ENCODE peak calls at places on chromosomes 1 and 21, in seven cellular contexts. X, U, B, F, K, J and P are unnamed samples.

GRCh38 chr21:45277101-45278045 is 10.3 kb downstream of the POFUT2 start:
- DNase-seq in X (no peak), U (no peak), B (no peak), F (no peak), K (no peak), J (peak; percentile 71), P (no peak)

GRCh38 chr1:186849824-186850223 is 21.1 kb downstream of the PLA2G4A start:
- DNase-seq in X (no peak), U (no peak), B (no peak), F (no peak), K (no peak), J (no peak), P (no peak)

GRCh38 chr1:42125552-42125951 is 27.7 kb upstream of the GUCA2B start:
- DNase-seq in X (no peak), U (no peak), B (no peak), F (no peak), K (no peak), J (no peak), P (no peak)

GRCh38 chr1:84090447-84091244 is 53.4 kb upstream of the PRKACB start:
- DNase-seq in X (no peak), U (no peak), B (no peak), F (no peak), K (no peak), J (no peak), P (no peak)

GRCh38 chr1:204169871-204170270 is 3.7 kb upstream of the REN start:
- DNase-seq in X (no peak), U (no peak), B (no peak), F (no peak), K (no peak), J (no peak), P (no peak)

GRCh38 chr1:6198646-6199297 is 623 bp downstream of the RPL22 start:
- DNase-seq in X (no peak), U (no peak), B (no peak), F (peak; percentile 42), K (no peak), J (no peak), P (no peak)

GRCh38 chr1:112298558-112298957 is 97.5 kb upstream of the CTTNBP2NL start:
- DNase-seq in X (no peak), U (no peak), B (peak; percentile 57), F (peak; percentile 72), K (no peak), J (no peak), P (peak; percentile 52)

GRCh38 chr1:150973826-150974579 is 632 bp downstream of the CERS2 start:
- DNase-seq in X (peak; percentile 33), U (no peak), B (peak; percentile 48), F (peak; percentile 47), K (no peak), J (peak; percentile 85), P (peak; percentile 26)

GRCh38 chr1:153190373-153190772 is 12.9 kb upstream of the LELP1 start:
- DNase-seq in X (no peak), U (no peak), B (peak; percentile 17), F (no peak), K (no peak), J (no peak), P (no peak)

GRCh38 chr1:196260267-196260666 is 348.0 kb downstream of the KCNT2 start:
- DNase-seq in X (no peak), U (no peak), B (no peak), F (no peak), K (no peak), J (no peak), P (no peak)

GRCh38 chr21:17554619-17555472 is 42.0 kb downstream of the CXADR start:
- DNase-seq in X (no peak), U (no peak), B (no peak), F (peak; percentile 25), K (no peak), J (no peak), P (no peak)

GRCh38 chr1:22896184-22896583 is 76.5 kb downstream of the LACTBL1 start:
- DNase-seq in X (no peak), U (no peak), B (no peak), F (no peak), K (no peak), J (no peak), P (no peak)

GRCh38 chr1:40898434-40898900 is 36.3 kb upstream of the CITED4 start:
- DNase-seq in X (no peak), U (no peak), B (peak; percentile 55), F (peak; percentile 74), K (no peak), J (no peak), P (peak; percentile 91)

GRCh38 chr1:16498573-16499359 is 15.3 kb downstream of the RNU1-1 start:
- DNase-seq in X (peak; percentile 92), U (peak; percentile 67), B (peak; percentile 95), F (peak; percentile 90), K (no peak), J (peak; percentile 96), P (peak; percentile 43)

GRCh38 chr1:229699613-229700242 is 73.7 kb downstream of the URB2 start:
- DNase-seq in X (no peak), U (no peak), B (no peak), F (no peak), K (no peak), J (no peak), P (no peak)

GRCh38 chr1:45543599-45544417 is 6.8 kb upstream of the AKR1A1 start:
- DNase-seq in X (peak; percentile 33), U (peak; percentile 22), B (peak; percentile 49), F (peak; percentile 89), K (no peak), J (no peak), P (no peak)

GRCh38 chr21:44927587-44928461 is 7.1 kb upstream of the ITGB2 start:
- DNase-seq in X (peak; percentile 46), U (no peak), B (no peak), F (no peak), K (no peak), J (peak; percentile 79), P (peak; percentile 92)

GRCh38 chr1:4324621-4325020 is 329.8 kb upstream of the AJAP1 start:
- DNase-seq in X (no peak), U (no peak), B (no peak), F (no peak), K (no peak), J (no peak), P (no peak)

GRCh38 chr1:90879281-90879680 is 142.6 kb downstream of the ZNF644 start:
- DNase-seq in X (no peak), U (no peak), B (no peak), F (no peak), K (no peak), J (no peak), P (no peak)

GRCh38 chr1:204262506-204263239 is 48.9 kb upstream of the GOLT1A start:
- DNase-seq in X (peak; percentile 5), U (no peak), B (no peak), F (no peak), K (no peak), J (no peak), P (no peak)

GRCh38 chr1:162003061-162003824 is 20.4 kb downstream of the OLFML2B start:
- DNase-seq in X (no peak), U (peak; percentile 34), B (no peak), F (no peak), K (no peak), J (peak; percentile 88), P (no peak)

GRCh38 chr1:154962238-154962678 is 676 bp upstream of the PYGO2 start:
- DNase-seq in X (no peak), U (no peak), B (peak; percentile 41), F (peak; percentile 52), K (no peak), J (no peak), P (no peak)

GRCh38 chr1:44217809-44218410 is 4.6 kb downstream of the DMAP1 start:
- DNase-seq in X (peak; percentile 67), U (no peak), B (peak; percentile 93), F (peak; percentile 66), K (no peak), J (peak; percentile 89), P (peak; percentile 78)
- H3K27ac ChIP-seq in X (peak overlapping the region; percentile 27), U (no peak overlapping the region), B (peak overlapping the region; percentile 19), F (no peak overlapping the region), K (no peak overlapping the region), J (no peak overlapping the region), P (no peak overlapping the region)

GRCh38 chr1:113947388-113948107 is 18.4 kb downstream of the HIPK1 start:
- DNase-seq in X (no peak), U (no peak), B (no peak), F (peak; percentile 66), K (no peak), J (no peak), P (no peak)
- H3K27ac ChIP-seq in X (peak overlapping the region; percentile 25), U (peak overlapping the region; percentile 51), B (peak overlapping the region; percentile 60), F (peak overlapping the region; percentile 57), K (peak overlapping the region; percentile 1), J (peak overlapping the region; percentile 43), P (peak overlapping the region; percentile 3)

GRCh38 chr1:43359696-43360095 is 915 bp downstream of the CDC20 start:
- DNase-seq in X (no peak), U (no peak), B (no peak), F (no peak), K (no peak), J (no peak), P (peak; percentile 29)
- H3K27ac ChIP-seq in X (no peak overlapping the region), U (no peak overlapping the region), B (no peak overlapping the region), F (peak overlapping the region; percentile 18), K (peak overlapping the region; percentile 14), J (no peak overlapping the region), P (no peak overlapping the region)

GRCh38 chr1:26921126-26921461 is 449 bp upstream of the NUDC start:
- DNase-seq in X (no peak), U (no peak), B (no peak), F (no peak), K (no peak), J (no peak), P (no peak)
- H3K27ac ChIP-seq in X (peak overlapping the region; percentile 90), U (peak overlapping the region; percentile 91), B (peak overlapping the region; percentile 92), F (peak overlapping the region; percentile 4), K (no peak overlapping the region), J (no peak overlapping the region), P (no peak overlapping the region)

DNA sequence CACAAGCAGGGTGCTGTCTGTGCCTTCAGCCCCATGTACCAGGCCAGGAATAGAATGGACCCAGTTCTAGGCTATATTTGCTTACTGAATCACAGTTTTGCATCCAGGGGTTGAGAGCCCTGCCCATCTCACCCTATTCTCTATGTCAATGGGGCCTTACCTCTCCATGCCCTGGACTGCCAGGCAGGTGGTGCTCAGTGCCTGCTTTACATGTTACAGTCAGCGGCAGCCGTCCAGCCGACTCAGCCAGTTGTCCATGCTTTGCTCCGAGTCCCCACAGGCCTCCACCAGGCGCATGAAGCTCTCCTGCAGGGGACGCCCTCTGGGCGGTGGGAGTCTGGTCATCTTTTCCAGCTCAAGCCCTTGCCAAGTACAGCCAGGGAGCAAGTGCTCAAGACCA is 12.2 kb upstream of the FAM167B start:
- DNase-seq in X (no peak), U (no peak), B (no peak), F (no peak), K (no peak), J (no peak), P (no peak)
- H3K27ac ChIP-seq in X (no peak overlapping the region), U (peak overlapping the region; percentile 62), B (no peak overlapping the region), F (no peak overlapping the region), K (peak overlapping the region; percentile 83), J (no peak overlapping the region), P (no peak overlapping the region)

DNA sequence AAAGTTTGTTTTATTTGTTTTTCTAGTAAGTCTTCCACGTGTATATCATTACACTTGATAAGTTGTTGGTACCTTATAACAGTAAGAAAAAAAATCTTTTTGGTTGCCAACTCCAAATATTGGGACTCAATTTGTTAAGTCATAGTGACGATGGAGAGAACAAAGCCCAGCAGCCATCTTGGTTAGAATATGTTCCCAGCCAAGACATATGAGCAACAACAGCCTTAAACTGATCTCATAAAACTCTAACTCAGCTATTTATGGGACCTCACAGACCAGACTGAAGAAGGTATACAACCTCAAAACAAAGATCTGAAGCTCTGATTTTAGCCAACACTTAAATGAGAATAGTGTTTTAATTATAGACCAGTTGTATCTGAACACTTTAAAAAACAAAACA is 281.3 kb downstream of the VAV3 start:
- DNase-seq in X (no peak), U (no peak), B (no peak), F (no peak), K (no peak), J (no peak), P (no peak)
- H3K27ac ChIP-seq in X (no peak overlapping the region), U (no peak overlapping the region), B (peak overlapping the region; percentile 65), F (no peak overlapping the region), K (peak overlapping the region; percentile 74), J (no peak overlapping the region), P (no peak overlapping the region)